ENCODE peak calls at places on chromosome 17, in six cellular contexts. N is HEK293T, R is COR-L47, E is spleen, A is GM04503, C is brain microvascular endothelial cell. V is an unnamed sample.
A peak's percentile ranks its signal among the peaks of the same experiment; 100 is the strongest.

GRCh38 chr17:81967533-81968395 is 6.8 kb upstream of the NOTUM start:
- DNase-seq in A (no peak), C (no peak), N (no peak), R (no peak), E (peak; percentile 93), V (peak; percentile 11)

GRCh38 chr17:32318071-32318470 is 23.9 kb downstream of the C17orf75 start:
- DNase-seq in E (no peak), N (no peak), R (no peak), C (no peak), A (no peak), V (no peak)

GRCh38 chr17:50028207-50029120 is 27.4 kb upstream of the ITGA3 start:
- DNase-seq in C (peak; percentile 31), R (no peak), N (no peak), A (no peak), E (no peak), V (no peak)

GRCh38 chr17:65723356-65723928 is 162.0 kb upstream of the AXIN2 start:
- DNase-seq in C (no peak), E (no peak), A (peak; percentile 21), R (no peak), N (no peak), V (no peak)

GRCh38 chr17:50925296-50925891 is 59.2 kb upstream of the TOB1 start:
- DNase-seq in C (no peak), N (no peak), E (no peak), A (no peak), R (no peak), V (no peak)

GRCh38 chr17:81928497-81929252 is 1.1 kb upstream of the MAFG start:
- DNase-seq in R (peak; percentile 60), A (no peak), N (no peak), C (no peak), E (no peak), V (no peak)

GRCh38 chr17:65193305-65194293 is 56.4 kb downstream of the RGS9 start:
- DNase-seq in E (no peak), R (no peak), A (no peak), N (no peak), C (no peak), V (no peak)

GRCh38 chr17:40450175-40450574 is 6.9 kb downstream of the IGFBP4 start:
- DNase-seq in C (no peak), N (peak; percentile 27), A (no peak), E (no peak), R (no peak), V (no peak)

GRCh38 chr17:6047966-6048365 is 22.2 kb upstream of the WSCD1 start:
- DNase-seq in E (no peak), R (no peak), A (peak; percentile 27), C (no peak), N (no peak), V (no peak)

GRCh38 chr17:45751466-45751865 is 32.7 kb upstream of the CRHR1 start:
- DNase-seq in R (no peak), A (no peak), N (no peak), E (no peak), C (no peak), V (no peak)

GRCh38 chr17:46818929-46819859 is 702 bp upstream of the WNT3 start:
- DNase-seq in E (no peak), A (no peak), N (no peak), C (no peak), R (no peak), V (no peak)

GRCh38 chr17:72340836-72341235 is 220.0 kb downstream of the SOX9 start:
- DNase-seq in A (no peak), N (no peak), R (no peak), E (no peak), C (no peak), V (no peak)

GRCh38 chr17:22138861-22139469 is 446.6 kb downstream of the KCNJ18 start:
- DNase-seq in C (no peak), N (no peak), R (no peak), A (no peak), E (no peak), V (no peak)

GRCh38 chr17:63278731-63279442 is 167.2 kb downstream of the CYB561 start:
- DNase-seq in A (no peak), N (no peak), R (no peak), E (no peak), C (no peak), V (no peak)

GRCh38 chr17:1110844-1111598 is 68.8 kb downstream of the ABR start:
- DNase-seq in A (no peak), N (no peak), E (no peak), R (no peak), C (peak; percentile 85), V (no peak)

GRCh38 chr17:42422958-42423712 is at the start of gene CAVIN1:
- DNase-seq in E (peak; percentile 91), R (no peak), C (peak; percentile 93), A (peak; percentile 94), N (peak; percentile 76), V (peak; percentile 49)

GRCh38 chr17:2694381-2695242 is 17.0 kb downstream of the CLUH start:
- DNase-seq in E (peak; percentile 58), R (no peak), A (no peak), C (no peak), N (no peak), V (no peak)

GRCh38 chr17:31499771-31500554 is 108.5 kb downstream of the RAB11FIP4 start:
- DNase-seq in A (no peak), E (peak; percentile 66), R (no peak), C (peak; percentile 2), N (no peak), V (no peak)

GRCh38 chr17:44005865-44006580 is 1.6 kb downstream of the NAGS start:
- DNase-seq in C (no peak), A (no peak), E (peak; percentile 89), N (no peak), R (no peak), V (no peak)

GRCh38 chr17:67994827-67995567 is 1.3 kb downstream of the C17orf58 start:
- DNase-seq in E (no peak), R (no peak), C (peak; percentile 82), N (no peak), A (peak; percentile 82), V (no peak)

GRCh38 chr17:5509482-5509881 is 23.1 kb downstream of the MIS12 start:
- DNase-seq in E (no peak), N (no peak), R (no peak), C (peak; percentile 86), A (no peak), V (no peak)

GRCh38 chr17:31672161-31672819 is 186.8 kb downstream of the COPRS start:
- DNase-seq in E (no peak), C (no peak), N (no peak), A (no peak), R (no peak), V (no peak)

GRCh38 chr17:67413399-67413798 is 36.3 kb downstream of the PITPNC1 start:
- DNase-seq in N (no peak), C (no peak), R (no peak), E (no peak), A (no peak), V (no peak)

GRCh38 chr17:57876023-57876865 is 26.4 kb upstream of the MRPS23 start:
- DNase-seq in E (no peak), C (no peak), R (no peak), A (no peak), N (no peak), V (no peak)